ENCODE peak calls at places on chromosomes 2 and 18, in four cellular contexts. One of them, this sample, is unnamed.

GRCh38 chr2:55365303-55365702 is 54.4 kb downstream of the CCDC88A start:
- DNase-seq in GM23338: no peak
- DNase-seq in HepG2: no peak
- DNase-seq in transverse colon: no peak
- DNase-seq in this sample: no peak

GRCh38 chr2:240916571-240917008 is 10.5 kb downstream of the CROCC2 start:
- DNase-seq in transverse colon: no peak
- DNase-seq in GM23338: peak
- DNase-seq in HepG2: no peak
- DNase-seq in this sample: no peak

GRCh38 chr2:28413152-28413895 is 20.7 kb downstream of the FOSL2 start:
- DNase-seq in HepG2: no peak
- DNase-seq in transverse colon: peak
- DNase-seq in GM23338: peak
- DNase-seq in this sample: no peak

GRCh38 chr2:202529389-202529788 is 105.4 kb upstream of the FAM117B start:
- DNase-seq in HepG2: no peak
- DNase-seq in transverse colon: no peak
- DNase-seq in GM23338: no peak
- DNase-seq in this sample: no peak

GRCh38 chr2:29749041-29749440 is 172.3 kb downstream of the ALK start:
- DNase-seq in GM23338: no peak
- DNase-seq in transverse colon: no peak
- DNase-seq in HepG2: no peak
- DNase-seq in this sample: no peak

GRCh38 chr18:65608471-65608870 is 142.3 kb upstream of the CDH7 start:
- DNase-seq in GM23338: no peak
- DNase-seq in HepG2: no peak
- DNase-seq in transverse colon: no peak
- DNase-seq in this sample: no peak

GRCh38 chr2:128491845-128492244 is 173.2 kb upstream of the HS6ST1 start:
- DNase-seq in transverse colon: no peak
- DNase-seq in GM23338: peak
- DNase-seq in HepG2: no peak
- DNase-seq in this sample: no peak

GRCh38 chr2:143473206-143473605 is 344.0 kb downstream of the ARHGAP15 start:
- DNase-seq in transverse colon: no peak
- DNase-seq in GM23338: no peak
- DNase-seq in HepG2: no peak
- DNase-seq in this sample: no peak

GRCh38 chr2:159042115-159042850 is 73.8 kb downstream of the TANC1 start:
- DNase-seq in HepG2: no peak
- DNase-seq in transverse colon: no peak
- DNase-seq in GM23338: no peak
- DNase-seq in this sample: no peak

GRCh38 chr2:223725986-223726970 is 111.1 kb downstream of the AP1S3 start:
- DNase-seq in transverse colon: no peak
- DNase-seq in GM23338: no peak
- DNase-seq in HepG2: peak
- DNase-seq in this sample: no peak
- H3K27ac ChIP-seq in transverse colon: peak
- H3K27ac ChIP-seq in GM23338: peak
- H3K27ac ChIP-seq in HepG2: no peak
- H3K27ac ChIP-seq in this sample: peak

GRCh38 chr18:23825978-23826405 is 136.7 kb downstream of the LAMA3 start:
- DNase-seq in HepG2: no peak
- DNase-seq in transverse colon: peak
- DNase-seq in GM23338: no peak
- DNase-seq in this sample: peak
- TF ChIP-seq POLR2AphosphoS5 in HepG2: no peak
- TF ChIP-seq POLR2AphosphoS5 in transverse colon: peak
- TF ChIP-seq POLR2AphosphoS5 in GM23338: no peak
- TF ChIP-seq POLR2AphosphoS5 in this sample: peak

GRCh38 chr2:24888177-24888576 is 31.9 kb downstream of the ADCY3 start:
- DNase-seq in transverse colon: no peak
- DNase-seq in GM23338: no peak
- DNase-seq in HepG2: no peak
- DNase-seq in this sample: no peak

GRCh38 chr2:24886640-24887324 is 33.3 kb downstream of the ADCY3 start:
- DNase-seq in GM23338: no peak
- DNase-seq in HepG2: no peak
- DNase-seq in transverse colon: no peak
- DNase-seq in this sample: no peak

GRCh38 chr2:24887325-24887874 is 32.6 kb downstream of the ADCY3 start:
- DNase-seq in HepG2: no peak
- DNase-seq in GM23338: no peak
- DNase-seq in transverse colon: no peak
- DNase-seq in this sample: no peak

GRCh38 chr2:24885221-24886113 is 34.6 kb downstream of the ADCY3 start:
- DNase-seq in transverse colon: no peak
- DNase-seq in GM23338: no peak
- DNase-seq in HepG2: no peak
- DNase-seq in this sample: no peak

DNA sequence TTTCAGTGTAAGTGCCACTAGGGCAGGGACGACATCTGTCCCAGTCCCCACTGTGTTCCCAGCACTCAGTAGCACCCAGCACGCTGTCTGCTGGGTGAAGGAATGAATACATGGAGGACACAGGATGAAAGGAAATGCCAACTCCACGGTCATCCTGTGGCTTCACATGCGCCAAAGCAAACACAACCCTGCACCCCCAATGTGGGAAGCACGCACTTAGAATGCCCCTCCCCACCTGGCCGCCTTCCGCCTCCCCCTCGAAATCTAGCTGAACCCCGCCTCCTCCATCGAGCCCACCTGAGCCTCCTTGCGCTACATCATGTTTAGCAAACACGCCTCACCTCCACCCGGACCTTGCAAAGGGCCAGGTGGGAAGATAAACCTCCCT is 33.9 kb downstream of the ADCY3 start:
- DNase-seq in HepG2: no peak
- DNase-seq in transverse colon: no peak
- DNase-seq in GM23338: no peak
- DNase-seq in this sample: no peak
- H3K27ac ChIP-seq in HepG2: no peak
- H3K27ac ChIP-seq in transverse colon: peak
- H3K27ac ChIP-seq in GM23338: no peak
- H3K27ac ChIP-seq in this sample: no peak

GRCh38 chr2:64637000-64637628 is 16.6 kb downstream of the SERTAD2 start:
- DNase-seq in transverse colon: peak
- DNase-seq in HepG2: no peak
- DNase-seq in GM23338: no peak
- DNase-seq in this sample: no peak

GRCh38 chr2:64638502-64639120 is 15.1 kb downstream of the SERTAD2 start:
- DNase-seq in HepG2: no peak
- DNase-seq in transverse colon: no peak
- DNase-seq in GM23338: no peak
- DNase-seq in this sample: no peak

GRCh38 chr2:64639691-64640090 is 14.0 kb downstream of the SERTAD2 start:
- DNase-seq in GM23338: no peak
- DNase-seq in HepG2: no peak
- DNase-seq in transverse colon: no peak
- DNase-seq in this sample: no peak

GRCh38 chr2:64636105-64636873 is 17.4 kb downstream of the SERTAD2 start:
- DNase-seq in transverse colon: no peak
- DNase-seq in HepG2: no peak
- DNase-seq in GM23338: no peak
- DNase-seq in this sample: peak

GRCh38 chr2:64637931-64638330 is 15.8 kb downstream of the SERTAD2 start:
- DNase-seq in HepG2: no peak
- DNase-seq in transverse colon: no peak
- DNase-seq in GM23338: no peak
- DNase-seq in this sample: no peak
- TF ChIP-seq POLR2AphosphoS5 in HepG2: no peak
- TF ChIP-seq POLR2AphosphoS5 in transverse colon: no peak
- TF ChIP-seq POLR2AphosphoS5 in GM23338: no peak
- TF ChIP-seq POLR2AphosphoS5 in this sample: no peak

This sample was measured in esophagus muscularis mucosa.